ENCODE peak calls at places on chromosome 14, in six cellular contexts. Y is dorsolateral prefrontal cortex, T is SK-N-SH, O is GM06990, Q is A549, L is RWPE2. W is an unnamed sample.
A peak's percentile ranks its signal among the peaks of the same experiment; 100 is the strongest.

GRCh38 chr14:94388027-94388895 is at the start of gene SERPINA1:
- DNase-seq in O (no peak), Y (no peak), L (peak; percentile 89), Q (no peak), T (no peak), W (peak; percentile 62)

GRCh38 chr14:61041704-61042103 is 60.7 kb downstream of the SLC38A6 start:
- DNase-seq in O (no peak), L (no peak), Q (no peak), Y (no peak), T (no peak), W (no peak)

GRCh38 chr14:74579447-74580274 is 32.4 kb downstream of the LTBP2 start:
- DNase-seq in Q (peak; percentile 94), L (peak; percentile 90), O (no peak), T (no peak), Y (no peak), W (peak; percentile 38)

GRCh38 chr14:55580401-55581010 is 499 bp downstream of the KTN1 start:
- DNase-seq in L (no peak), Y (peak; percentile 17), O (peak; percentile 68), T (peak; percentile 79), Q (no peak), W (no peak)

GRCh38 chr14:105006831-105007592 is 13.9 kb downstream of the CDCA4 start:
- DNase-seq in L (peak; percentile 67), Q (no peak), O (no peak), T (no peak), Y (no peak), W (no peak)

GRCh38 chr14:94411638-94412037 is 23.2 kb upstream of the SERPINA1 start:
- DNase-seq in Y (no peak), Q (no peak), T (no peak), L (no peak), O (no peak), W (no peak)

GRCh38 chr14:100056964-100057817 is 8.0 kb upstream of the EVL start:
- DNase-seq in L (no peak), Q (peak; percentile 28), T (no peak), O (no peak), Y (no peak), W (no peak)

GRCh38 chr14:20412422-20412821 is 879 bp downstream of the TEP1 start:
- DNase-seq in O (peak; percentile 27), L (no peak), Y (no peak), T (no peak), Q (no peak), W (no peak)

GRCh38 chr14:67385120-67385519 is 25.0 kb downstream of the EIF2S1 start:
- DNase-seq in Y (no peak), T (no peak), L (no peak), Q (no peak), O (no peak), W (no peak)

GRCh38 chr14:36478782-36479181 is 41.2 kb downstream of the NKX2-1 start:
- DNase-seq in Q (no peak), Y (no peak), T (no peak), O (no peak), L (no peak), W (no peak)

GRCh38 chr14:35687335-35687939 is 121.7 kb downstream of the RALGAPA1 start:
- DNase-seq in O (no peak), Y (no peak), L (no peak), Q (peak; percentile 4), T (peak; percentile 46), W (no peak)

GRCh38 chr14:104240426-104241157 is 102.2 kb downstream of the KIF26A start:
- DNase-seq in Q (no peak), O (peak; percentile 50), L (peak; percentile 41), T (peak; percentile 32), Y (no peak), W (no peak)

GRCh38 chr14:85414142-85414541 is 115.8 kb upstream of the FLRT2 start:
- DNase-seq in Q (no peak), Y (no peak), L (no peak), T (no peak), O (no peak), W (no peak)

GRCh38 chr14:90796319-90796718 is 19.9 kb downstream of the TTC7B start:
- DNase-seq in O (no peak), Q (no peak), T (no peak), Y (no peak), L (no peak), W (no peak)

GRCh38 chr14:50941151-50941550 is 3.1 kb downstream of the PYGL start:
- DNase-seq in O (no peak), T (no peak), Y (no peak), Q (no peak), L (no peak), W (no peak)

GRCh38 chr14:71243697-71244096 is 336.4 kb downstream of the PCNX1 start:
- DNase-seq in Q (no peak), O (no peak), Y (no peak), T (no peak), L (no peak), W (no peak)

GRCh38 chr14:87097021-87097420 is 896.0 kb downstream of the GALC start:
- DNase-seq in O (no peak), Q (no peak), T (no peak), Y (no peak), L (no peak), W (no peak)

GRCh38 chr14:71371711-71372396 is 464.6 kb downstream of the PCNX1 start:
- DNase-seq in Y (no peak), Q (no peak), O (no peak), L (no peak), T (no peak), W (no peak)

GRCh38 chr14:74514471-74514932 is 20.9 kb downstream of the ISCA2 start:
- DNase-seq in T (no peak), Y (no peak), O (no peak), L (no peak), Q (no peak), W (peak; percentile 37)

GRCh38 chr14:34081126-34081575 is 130.3 kb upstream of the EGLN3 start:
- DNase-seq in O (no peak), L (no peak), T (no peak), Y (no peak), Q (no peak), W (no peak)

GRCh38 chr14:75153295-75153694 is 23.1 kb downstream of the TMED10 start:
- DNase-seq in Y (no peak), Q (no peak), L (no peak), T (no peak), O (no peak), W (no peak)

GRCh38 chr14:94170151-94170550 is 4.0 kb upstream of the PPP4R4 start:
- DNase-seq in T (no peak), Y (no peak), Q (no peak), L (no peak), O (no peak), W (no peak)

GRCh38 chr14:72070458-72070857 is 138.2 kb downstream of the RGS6 start:
- DNase-seq in Q (no peak), O (no peak), T (no peak), L (no peak), Y (no peak), W (no peak)

GRCh38 chr14:65290830-65291229 is 121.7 kb upstream of the FUT8 start:
- DNase-seq in Y (no peak), Q (no peak), O (no peak), L (peak; percentile 77), T (no peak), W (peak; percentile 59)

GRCh38 chr14:64841121-64841611 is 38.5 kb downstream of the SPTB start:
- DNase-seq in O (no peak), T (no peak), L (no peak), Q (peak; percentile 58), Y (no peak), W (peak; percentile 32)

DNA sequence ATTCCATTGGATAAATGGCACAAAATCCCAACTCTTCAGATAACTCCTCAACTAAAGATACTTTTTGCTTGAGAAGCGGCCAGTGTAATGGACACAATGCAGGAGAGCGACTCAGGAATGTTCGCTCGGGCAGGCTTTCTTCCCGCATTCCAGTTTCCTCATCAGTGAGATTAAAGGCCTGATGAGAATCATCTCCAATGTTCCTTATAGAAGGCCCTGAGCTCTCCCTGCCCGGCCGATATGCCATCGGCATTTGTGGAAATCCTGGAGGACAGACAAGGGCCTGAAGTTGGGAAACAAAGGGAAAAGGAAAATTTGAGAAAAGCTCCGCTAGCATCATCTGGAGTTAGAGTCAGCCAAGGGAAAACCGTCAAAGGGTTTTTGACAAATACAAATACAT is 37.9 kb upstream of the FOXN3 start:
- DNase-seq in Y (no peak), O (no peak), L (no peak), T (no peak), Q (no peak), W (no peak)
- H3K4me3 ChIP-seq in Y (no peak overlapping the region), O (no peak overlapping the region), L (no peak overlapping the region), T (no peak overlapping the region), Q (no peak overlapping the region), W (no peak overlapping the region)

DNA sequence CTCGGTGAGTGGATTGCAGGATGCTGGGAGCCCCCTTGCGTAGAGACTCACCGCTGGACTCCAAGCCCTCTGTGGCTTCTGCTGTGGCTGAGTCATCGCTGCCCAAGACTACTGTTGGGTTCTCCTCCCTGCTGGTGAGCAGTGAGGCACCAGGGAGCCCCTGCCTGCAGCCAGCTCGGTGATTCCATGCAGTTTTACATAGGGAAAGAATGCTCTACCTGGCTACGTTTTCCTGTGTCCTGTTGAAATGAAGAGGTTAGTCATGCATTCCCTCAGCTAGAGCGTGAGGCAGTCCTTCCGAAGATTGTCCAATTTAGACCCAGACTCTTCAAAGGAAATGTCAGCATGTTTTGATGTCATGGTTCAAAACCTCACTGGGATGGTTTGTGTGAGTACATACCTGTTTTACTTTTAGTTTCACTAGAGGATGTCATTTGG is 28.2 kb downstream of the TRAF3 start:
- DNase-seq in L (no peak), O (no peak), T (no peak), Q (no peak), Y (no peak), W (no peak)
- TF ChIP-seq CTCF in L (no peak), O (peak; percentile 15), T (peak; percentile 8), Q (no peak), Y (no peak), W (peak; percentile 10)

GRCh38 chr14:22491683-22492483 is 97.1 kb downstream of the DAD1 start:
- DNase-seq in T (no peak), O (peak; percentile 57), Y (no peak), L (no peak), Q (no peak), W (no peak)
- H3K4me3 ChIP-seq in T (no peak overlapping the region), O (no peak overlapping the region), Y (no peak overlapping the region), L (no peak overlapping the region), Q (no peak overlapping the region), W (no peak overlapping the region)

GRCh38 chr14:88379706-88380343 is 5.6 kb upstream of the SPATA7 start:
- DNase-seq in L (no peak), Y (no peak), T (no peak), Q (no peak), O (no peak), W (no peak)

GRCh38 chr14:88385212-88386101 is at the start of gene SPATA7:
- DNase-seq in Y (peak; percentile 97), T (peak; percentile 92), O (peak; percentile 85), L (peak; percentile 94), Q (peak; percentile 80), W (no peak)

GRCh38 chr14:88386395-88386794 is 938 bp downstream of the SPATA7 start:
- DNase-seq in L (no peak), Q (no peak), T (no peak), O (peak; percentile 1), Y (no peak), W (no peak)

GRCh38 chr14:88384653-88385205 is 728 bp upstream of the SPATA7 start:
- DNase-seq in Q (no peak), O (no peak), L (no peak), Y (no peak), T (peak; percentile 4), W (no peak)

DNA sequence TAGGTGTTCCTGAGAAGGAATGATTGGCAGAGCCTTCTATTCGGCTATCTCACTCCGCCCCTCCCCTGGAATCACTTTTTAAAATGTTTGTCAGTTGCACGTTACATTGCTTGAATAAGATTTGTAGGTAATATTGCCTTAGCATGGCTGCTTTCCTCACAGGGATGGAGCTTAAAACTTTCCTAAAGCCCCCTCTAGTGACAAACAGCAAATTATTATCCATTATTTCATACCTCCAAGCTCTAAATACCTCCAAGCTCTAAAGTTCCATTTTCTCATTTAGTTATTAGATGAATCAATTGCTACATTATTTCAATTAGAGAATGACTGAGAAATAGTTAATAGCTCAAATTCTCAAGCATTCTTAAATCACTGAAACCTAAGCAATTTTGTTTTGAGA is 5.1 kb upstream of the SPATA7 start:
- DNase-seq in L (no peak), Y (no peak), Q (peak; percentile 12), O (no peak), T (peak; percentile 22), W (no peak)
- TF ChIP-seq CTCF in L (peak; percentile 48), Y (peak; percentile 51), Q (peak; percentile 47), O (peak; percentile 25), T (peak; percentile 44), W (peak; percentile 32)